ENCODE peak calls at places on chromosome 20, in five cellular contexts. One of them, this sample, is unnamed.

GRCh38 chr20:62804632-62805364 is at the start of gene OGFR:
- DNase-seq in HCT116: no peak
- DNase-seq in HepG2: no peak
- DNase-seq in K562: peak
- DNase-seq in GM12878: no peak
- DNase-seq in this sample: no peak

GRCh38 chr20:24134284-24134683 is 145.7 kb upstream of the GGTLC1 start:
- DNase-seq in HCT116: no peak
- DNase-seq in HepG2: no peak
- DNase-seq in K562: no peak
- DNase-seq in GM12878: no peak
- DNase-seq in this sample: no peak

GRCh38 chr20:50450961-50451752 is 59.0 kb upstream of the PTPN1 start:
- DNase-seq in HCT116: no peak
- DNase-seq in HepG2: peak
- DNase-seq in K562: no peak
- DNase-seq in GM12878: peak
- DNase-seq in this sample: no peak

GRCh38 chr20:45969712-45970634 is 2.0 kb downstream of the ZNF335 start:
- DNase-seq in HCT116: peak
- DNase-seq in HepG2: peak
- DNase-seq in K562: no peak
- DNase-seq in GM12878: no peak
- DNase-seq in this sample: no peak

GRCh38 chr20:5448449-5449118 is 131.8 kb upstream of the PROKR2 start:
- DNase-seq in HCT116: peak
- DNase-seq in HepG2: peak
- DNase-seq in K562: peak
- DNase-seq in GM12878: no peak
- DNase-seq in this sample: peak

GRCh38 chr20:41340327-41341055 is at the start of gene LPIN3:
- DNase-seq in HCT116: peak
- DNase-seq in HepG2: peak
- DNase-seq in K562: peak
- DNase-seq in GM12878: no peak
- DNase-seq in this sample: peak

GRCh38 chr20:13809855-13810254 is 25.0 kb downstream of the NDUFAF5 start:
- DNase-seq in HCT116: no peak
- DNase-seq in HepG2: no peak
- DNase-seq in K562: no peak
- DNase-seq in GM12878: no peak
- DNase-seq in this sample: no peak

GRCh38 chr20:17626217-17627007 is 55.6 kb downstream of the RRBP1 start:
- DNase-seq in HCT116: no peak
- DNase-seq in HepG2: no peak
- DNase-seq in K562: no peak
- DNase-seq in GM12878: no peak
- DNase-seq in this sample: no peak

GRCh38 chr20:23205656-23206055 is 119.5 kb upstream of the CD93 start:
- DNase-seq in HCT116: no peak
- DNase-seq in HepG2: no peak
- DNase-seq in K562: no peak
- DNase-seq in GM12878: no peak
- DNase-seq in this sample: peak

GRCh38 chr20:43975096-43975768 is 60.6 kb downstream of the TOX2 start:
- DNase-seq in HCT116: peak
- DNase-seq in HepG2: no peak
- DNase-seq in K562: no peak
- DNase-seq in GM12878: no peak
- DNase-seq in this sample: no peak
- TF ChIP-seq SRF in HCT116: no peak
- TF ChIP-seq SRF in HepG2: no peak
- TF ChIP-seq SRF in K562: no peak
- TF ChIP-seq SRF in GM12878: no peak
- TF ChIP-seq SRF in this sample: no peak

GRCh38 chr20:39210331-39211074 is 248.4 kb downstream of the DHX35 start:
- DNase-seq in HCT116: no peak
- DNase-seq in HepG2: no peak
- DNase-seq in K562: no peak
- DNase-seq in GM12878: no peak
- DNase-seq in this sample: no peak

GRCh38 chr20:39213476-39214145 is 251.5 kb downstream of the DHX35 start:
- DNase-seq in HCT116: no peak
- DNase-seq in HepG2: no peak
- DNase-seq in K562: no peak
- DNase-seq in GM12878: no peak
- DNase-seq in this sample: no peak

GRCh38 chr20:39216195-39216594 is 254.1 kb downstream of the DHX35 start:
- DNase-seq in HCT116: no peak
- DNase-seq in HepG2: no peak
- DNase-seq in K562: no peak
- DNase-seq in GM12878: no peak
- DNase-seq in this sample: no peak

GRCh38 chr20:39214778-39215177 is 252.6 kb downstream of the DHX35 start:
- DNase-seq in HCT116: no peak
- DNase-seq in HepG2: no peak
- DNase-seq in K562: no peak
- DNase-seq in GM12878: no peak
- DNase-seq in this sample: no peak
- TF ChIP-seq YY1 in HCT116: no peak
- TF ChIP-seq YY1 in HepG2: no peak
- TF ChIP-seq YY1 in K562: no peak
- TF ChIP-seq YY1 in GM12878: no peak
- TF ChIP-seq YY1 in this sample: no peak

GRCh38 chr20:53646550-53646949 is 52.9 kb upstream of the ZNF217 start:
- DNase-seq in HCT116: no peak
- DNase-seq in HepG2: no peak
- DNase-seq in K562: no peak
- DNase-seq in GM12878: no peak
- DNase-seq in this sample: no peak

GRCh38 chr20:53639647-53640440 is 46.2 kb upstream of the ZNF217 start:
- DNase-seq in HCT116: no peak
- DNase-seq in HepG2: no peak
- DNase-seq in K562: no peak
- DNase-seq in GM12878: no peak
- DNase-seq in this sample: no peak

GRCh38 chr20:53645582-53645897 is 51.9 kb upstream of the ZNF217 start:
- DNase-seq in HCT116: no peak
- DNase-seq in HepG2: no peak
- DNase-seq in K562: no peak
- DNase-seq in GM12878: no peak
- DNase-seq in this sample: no peak

GRCh38 chr20:53642196-53643030 is 48.8 kb upstream of the ZNF217 start:
- DNase-seq in HCT116: peak
- DNase-seq in HepG2: peak
- DNase-seq in K562: peak
- DNase-seq in GM12878: no peak
- DNase-seq in this sample: no peak

GRCh38 chr20:53643031-53643832 is 49.6 kb upstream of the ZNF217 start:
- DNase-seq in HCT116: peak
- DNase-seq in HepG2: no peak
- DNase-seq in K562: peak
- DNase-seq in GM12878: peak
- DNase-seq in this sample: no peak
- TF ChIP-seq SRF in HCT116: peak
- TF ChIP-seq SRF in HepG2: no peak
- TF ChIP-seq SRF in K562: no peak
- TF ChIP-seq SRF in GM12878: no peak
- TF ChIP-seq SRF in this sample: no peak

GRCh38 chr20:53294804-53295203 is 298.8 kb downstream of the ZNF217 start:
- DNase-seq in HCT116: no peak
- DNase-seq in HepG2: no peak
- DNase-seq in K562: no peak
- DNase-seq in GM12878: no peak
- DNase-seq in this sample: no peak
- TF ChIP-seq YY1 in HCT116: no peak
- TF ChIP-seq YY1 in HepG2: no peak
- TF ChIP-seq YY1 in K562: no peak
- TF ChIP-seq YY1 in GM12878: no peak
- TF ChIP-seq YY1 in this sample: no peak

GRCh38 chr20:12053348-12053747 is 135.7 kb downstream of the BTBD3 start:
- DNase-seq in HCT116: no peak
- DNase-seq in HepG2: peak
- DNase-seq in K562: no peak
- DNase-seq in GM12878: peak
- DNase-seq in this sample: no peak
- TF ChIP-seq SRF in HCT116: no peak
- TF ChIP-seq SRF in HepG2: no peak
- TF ChIP-seq SRF in K562: no peak
- TF ChIP-seq SRF in GM12878: no peak
- TF ChIP-seq SRF in this sample: no peak

This sample was measured in H1.